ENCODE peak calls at places on chromosomes 13 and 19, in five cellular contexts. C, D, I, X and Z are unnamed samples.
A peak's percentile ranks its signal among the peaks of the same experiment; 100 is the strongest.

GRCh38 chr13:113443991-113444390 is 9.3 kb downstream of the ADPRHL1 start:
- DNase-seq in C (no peak), D (no peak), I (no peak), X (peak; percentile 20), Z (no peak)

GRCh38 chr13:46051958-46052313 is 610 bp downstream of the ZC3H13 start:
- DNase-seq in C (peak; percentile 26), D (no peak), I (no peak), X (no peak), Z (no peak)

GRCh38 chr19:40262422-40262821 is 22.7 kb downstream of the AKT2 start:
- DNase-seq in C (no peak), D (no peak), I (no peak), X (no peak), Z (no peak)

GRCh38 chr19:28454083-28454482 is 758.9 kb downstream of the UQCRFS1 start:
- DNase-seq in C (no peak), D (no peak), I (no peak), X (no peak), Z (no peak)

GRCh38 chr13:30874561-30874960 is 31.5 kb upstream of the MEDAG start:
- DNase-seq in C (no peak), D (no peak), I (no peak), X (no peak), Z (no peak)

GRCh38 chr13:85631801-85632200 is 167.4 kb downstream of the SLITRK6 start:
- DNase-seq in C (no peak), D (no peak), I (no peak), X (no peak), Z (no peak)

GRCh38 chr19:9149976-9150375 is 9.8 kb downstream of the ZNF317 start:
- DNase-seq in C (no peak), D (no peak), I (no peak), X (no peak), Z (no peak)

GRCh38 chr13:110306960-110307696 is at the start of the genes COL4A1 and COL4A2:
- DNase-seq in C (peak; percentile 64), D (no peak), I (peak; percentile 72), X (peak; percentile 57), Z (no peak)

GRCh38 chr19:50790898-50791562 is 815 bp downstream of the ACP4 start:
- DNase-seq in C (no peak), D (no peak), I (no peak), X (no peak), Z (no peak)

GRCh38 chr19:38394488-38394887 is 6.0 kb downstream of the SPRED3 start:
- DNase-seq in C (no peak), D (no peak), I (peak; percentile 98), X (no peak), Z (peak; percentile 44)

GRCh38 chr13:100532836-100533435 is 55.7 kb downstream of the GGACT start:
- DNase-seq in C (no peak), D (no peak), I (peak; percentile 25), X (no peak), Z (no peak)

GRCh38 chr19:34808566-34808965 is 35.6 kb upstream of the ZNF599 start:
- DNase-seq in C (no peak), D (no peak), I (no peak), X (no peak), Z (no peak)

GRCh38 chr13:45441633-45442032 is 23.1 kb upstream of the COG3 start:
- DNase-seq in C (no peak), D (no peak), I (no peak), X (no peak), Z (no peak)

GRCh38 chr19:5094768-5095567 is 126.1 kb downstream of the KDM4B start:
- DNase-seq in C (no peak), D (no peak), I (no peak), X (no peak), Z (no peak)

GRCh38 chr13:48318014-48318713 is 14.6 kb downstream of the RB1 start:
- DNase-seq in C (no peak), D (no peak), I (no peak), X (no peak), Z (no peak)
- H3K9me3 ChIP-seq in C (no peaks in the 10 kb centered on the region), D (peaks cover 7% of the 10 kb centered on the region), I (no peaks in the 10 kb centered on the region), X (peaks cover 4% of the 10 kb centered on the region), Z (no peaks in the 10 kb centered on the region)

DNA sequence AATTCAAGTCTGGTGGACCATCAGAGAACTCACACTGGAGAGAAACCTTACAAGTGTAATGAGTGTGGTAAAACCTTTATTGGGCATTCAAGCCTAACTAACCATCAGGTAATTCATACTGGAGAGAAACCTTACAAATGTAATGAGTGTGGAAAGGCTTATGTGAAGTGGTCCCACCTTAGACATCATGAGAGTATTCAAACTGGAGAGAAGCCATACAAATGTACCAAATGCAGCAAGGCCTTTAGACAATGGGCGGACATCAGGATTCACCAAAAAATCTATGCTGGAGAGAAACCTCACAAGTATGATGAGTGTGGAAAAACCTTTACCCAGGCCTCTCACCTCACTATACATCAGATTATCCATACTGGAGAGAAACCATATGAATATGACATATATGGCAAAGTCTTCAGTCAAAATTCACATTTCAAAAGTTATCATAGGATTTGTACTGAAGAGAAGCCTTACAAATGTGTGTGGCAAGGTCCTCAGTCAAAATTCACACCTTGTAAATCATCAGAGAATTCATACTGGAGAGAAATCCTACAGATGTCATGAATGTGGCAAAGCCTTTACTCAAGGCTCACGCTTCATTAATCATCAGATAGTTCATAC is 19.7 kb upstream of the ZNF665 start:
- DNase-seq in C (no peak), D (no peak), I (no peak), X (no peak), Z (no peak)
- H3K9me3 ChIP-seq in C (peaks cover 44% of the 10 kb centered on the region), D (peaks cover 100% of the 10 kb centered on the region), I (peaks cover 64% of the 10 kb centered on the region), X (peaks cover 100% of the 10 kb centered on the region), Z (peaks cover 43% of the 10 kb centered on the region)

DNA sequence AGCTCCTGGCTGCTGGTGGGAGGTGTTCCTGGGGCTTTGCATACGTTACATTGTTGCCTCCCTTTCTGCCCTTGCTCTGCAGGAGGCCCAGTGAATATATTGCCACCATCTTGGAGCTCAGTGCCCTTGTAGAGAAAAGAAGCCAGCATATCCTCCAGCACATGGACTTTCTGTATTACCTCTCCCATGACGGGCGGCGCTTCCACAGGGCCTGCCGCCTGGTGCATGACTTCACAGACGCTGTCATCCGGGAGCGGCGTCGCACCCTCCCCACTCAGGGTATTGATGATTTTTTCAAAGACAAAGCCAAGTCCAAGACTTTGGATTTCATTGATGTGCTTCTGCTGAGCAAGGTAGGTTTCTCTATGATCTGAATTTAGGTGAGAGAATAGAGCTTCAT is 10.5 kb downstream of the CYP4F12 start:
- DNase-seq in C (no peak), D (no peak), I (no peak), X (no peak), Z (no peak)
- H3K9me3 ChIP-seq in C (no peaks in the 10 kb centered on the region), D (no peaks in the 10 kb centered on the region), I (peaks cover 96% of the 10 kb centered on the region), X (peaks cover 13% of the 10 kb centered on the region), Z (no peaks in the 10 kb centered on the region)

DNA sequence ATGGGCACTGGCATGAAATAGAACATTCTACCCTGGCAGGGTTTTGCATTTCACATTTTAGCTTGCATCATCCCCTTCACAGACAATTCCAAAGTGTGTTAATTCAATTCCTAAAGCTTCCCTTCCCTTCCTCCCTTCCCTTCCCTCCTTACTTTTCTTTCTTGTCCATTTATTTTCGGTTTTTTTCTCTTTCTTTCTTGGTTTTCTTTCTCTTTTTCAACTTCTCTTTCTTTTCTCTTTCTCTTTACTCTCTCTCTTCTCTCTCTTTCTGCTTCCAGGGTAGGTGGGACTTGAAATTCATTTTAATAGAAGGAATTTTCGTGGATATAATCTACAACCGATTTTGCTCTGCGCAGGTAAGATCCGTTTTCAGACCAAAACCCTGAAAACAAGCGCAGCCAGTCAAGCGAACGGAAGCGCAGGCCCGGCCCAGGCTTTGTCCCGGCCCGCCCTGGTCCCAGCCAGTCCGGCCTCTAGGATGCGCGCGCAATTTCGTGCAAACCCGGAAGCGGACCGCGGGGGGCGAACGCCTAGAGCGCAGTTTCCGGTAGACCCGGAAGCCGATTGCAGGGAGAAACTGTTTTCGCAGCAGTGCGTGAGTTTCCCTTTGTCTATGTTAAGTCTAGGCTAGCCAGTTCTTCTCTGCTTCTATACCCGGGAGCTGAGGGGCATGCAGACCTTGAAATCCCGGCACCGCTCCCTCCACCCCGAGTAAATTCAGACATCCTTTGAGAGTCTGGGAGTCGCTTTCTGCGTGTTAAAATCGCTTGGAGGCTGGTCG is at the start of gene ZNF528:
- DNase-seq in C (peak; percentile 96), D (peak; percentile 92), I (peak; percentile 85), X (peak; percentile 96), Z (peak; percentile 77)
- H3K9me3 ChIP-seq in C (no peaks in the 10 kb centered on the region), D (peaks cover 16% of the 10 kb centered on the region), I (no peaks in the 10 kb centered on the region), X (peaks cover 37% of the 10 kb centered on the region), Z (peaks cover 1% of the 10 kb centered on the region)

DNA sequence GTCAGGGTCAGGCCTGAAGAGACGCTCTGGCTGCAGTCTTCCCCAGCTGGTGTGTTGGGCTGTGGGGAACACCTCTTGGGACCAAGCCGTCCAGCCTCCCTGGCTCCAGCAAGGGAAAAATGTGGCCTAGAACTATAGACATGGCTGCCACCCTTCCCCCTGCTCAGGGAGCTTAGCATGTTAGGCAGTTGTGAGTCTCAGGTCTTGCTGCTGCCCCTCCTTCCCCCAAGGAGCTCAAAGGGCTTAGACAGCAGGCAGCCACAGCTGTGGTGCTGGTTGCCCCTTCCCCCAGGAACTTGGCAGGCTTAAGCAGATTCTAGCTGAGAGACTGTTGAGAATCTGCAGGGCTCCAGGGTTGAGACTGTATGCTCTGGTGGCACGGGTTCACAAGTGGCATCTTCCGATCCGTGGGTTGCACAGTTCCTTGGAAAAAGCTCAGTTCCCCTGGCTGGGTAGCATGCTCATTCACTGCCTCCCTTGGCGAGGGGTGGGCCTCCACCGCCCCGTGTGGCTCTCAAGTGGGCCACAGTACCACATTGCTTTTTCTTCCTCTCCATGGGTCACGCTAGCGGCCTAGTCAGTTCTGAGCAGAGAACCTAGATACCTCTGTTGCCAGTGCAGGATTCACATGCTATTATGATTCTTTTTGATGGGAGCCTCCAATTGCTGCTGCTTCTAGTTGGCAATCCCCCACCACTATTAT is 1258.6 kb downstream of the OLFM4 start:
- DNase-seq in C (no peak), D (no peak), I (peak; percentile 49), X (no peak), Z (no peak)
- H3K9me3 ChIP-seq in C (no peaks in the 10 kb centered on the region), D (peaks cover 2% of the 10 kb centered on the region), I (no peaks in the 10 kb centered on the region), X (peaks cover 17% of the 10 kb centered on the region), Z (no peaks in the 10 kb centered on the region)

DNA sequence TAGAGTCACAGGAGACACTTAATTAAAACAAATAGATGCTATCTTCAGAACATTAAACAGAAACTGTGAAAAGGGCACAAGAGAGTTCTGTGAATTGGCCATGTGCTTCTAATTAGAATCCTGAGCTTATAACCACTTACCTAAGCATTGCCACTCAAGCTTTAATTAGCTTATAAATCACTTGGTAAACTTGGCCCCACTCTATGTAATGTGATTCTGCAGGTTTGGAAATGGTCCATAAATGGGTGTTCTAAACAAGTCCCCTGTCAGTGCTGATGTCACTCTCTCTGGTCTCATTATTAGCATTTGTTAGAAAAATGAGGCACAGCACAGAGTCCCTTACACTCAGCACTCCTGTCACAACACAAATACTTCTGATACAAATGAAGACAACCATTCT is 18.0 kb downstream of the ZNF91 start:
- DNase-seq in C (no peak), D (no peak), I (no peak), X (no peak), Z (no peak)
- H3K9me3 ChIP-seq in C (no peaks in the 10 kb centered on the region), D (peaks cover 57% of the 10 kb centered on the region), I (no peaks in the 10 kb centered on the region), X (peaks cover 66% of the 10 kb centered on the region), Z (peaks cover 20% of the 10 kb centered on the region)